ENCODE peak calls at places on chromosomes 3 and 15, in four cellular contexts. H is esophagus squamous epithelium, X is stomach, G is A673. Z is an unnamed sample. For H3K4me1, the result is how much of the 10 kb centered on the place peaks cover.

GRCh38 chr3:45992820-45993219 is 2.8 kb downstream of the FYCO1 start:
- DNase-seq in H (no peak), X (no peak), G (no peak), Z (no peak)

GRCh38 chr15:49154799-49155109 is 645 bp downstream of the COPS2 start:
- DNase-seq in G (no peak), H (no peak), X (no peak), Z (no peak)

GRCh38 chr3:70982700-70983140 is 600.8 kb downstream of the FOXP1 start:
- DNase-seq in G (no peak), X (peak), H (no peak), Z (no peak)

GRCh38 chr3:133021206-133021605 is 17.0 kb upstream of the TMEM108 start:
- DNase-seq in H (no peak), X (no peak), G (no peak), Z (no peak)

GRCh38 chr15:42360535-42361112 is 1.3 kb downstream of the CAPN3 start:
- DNase-seq in X (no peak), G (no peak), H (no peak), Z (no peak)

GRCh38 chr3:63878394-63879089 is 14.9 kb downstream of the ATXN7 start:
- DNase-seq in X (no peak), G (no peak), H (no peak), Z (no peak)

GRCh38 chr3:64440498-64440897 is 215.2 kb upstream of the PRICKLE2 start:
- DNase-seq in X (peak), G (no peak), H (no peak), Z (peak)

GRCh38 chr3:190617185-190617584 is 103.3 kb downstream of the IL1RAP start:
- DNase-seq in X (no peak), H (peak), G (no peak), Z (peak)

GRCh38 chr3:193711964-193712598 is 119.1 kb downstream of the OPA1 start:
- DNase-seq in G (no peak), H (no peak), X (no peak), Z (peak)

GRCh38 chr15:90901799-90902655 is 1.1 kb upstream of the MAN2A2 start:
- DNase-seq in X (peak), H (no peak), G (peak), Z (peak)

GRCh38 chr3:176919836-176920760 is 277.2 kb downstream of the TBL1XR1 start:
- DNase-seq in G (no peak), H (no peak), X (no peak), Z (no peak)

GRCh38 chr3:23161896-23162570 is 41.1 kb upstream of the UBE2E2 start:
- DNase-seq in H (no peak), G (no peak), X (no peak), Z (no peak)

GRCh38 chr3:46909535-46910161 is 32.1 kb downstream of the PTH1R start:
- DNase-seq in X (peak), H (no peak), G (peak), Z (peak)

GRCh38 chr3:76436895-76437294 is 603.0 kb upstream of the ROBO2 start:
- DNase-seq in G (no peak), H (no peak), X (no peak), Z (no peak)

GRCh38 chr3:45988804-45989203 is 6.8 kb downstream of the FYCO1 start:
- DNase-seq in X (no peak), G (no peak), H (no peak), Z (no peak)

GRCh38 chr15:38667875-38668274 is 103.3 kb upstream of the RASGRP1 start:
- DNase-seq in H (no peak), X (no peak), G (peak), Z (no peak)

DNA sequence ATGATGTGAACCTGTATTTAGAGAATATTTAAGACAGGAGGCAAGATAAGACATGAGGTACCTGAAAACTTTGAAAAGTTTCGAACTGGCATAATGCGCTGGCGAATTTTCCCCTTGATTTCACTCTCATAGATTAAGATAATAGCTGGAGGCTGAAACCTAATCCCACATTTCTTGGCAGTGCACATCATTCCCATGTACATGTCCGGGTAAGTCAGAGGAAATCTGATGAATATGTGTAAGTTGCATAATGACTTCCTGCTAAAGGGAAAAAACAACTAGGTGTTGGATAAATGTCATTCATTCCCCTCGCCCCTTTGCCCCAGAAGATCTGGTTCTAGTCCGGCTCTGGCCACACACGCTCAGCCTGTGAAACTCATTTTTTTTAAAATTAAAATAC is 3.6 kb downstream of the CEP19 start:
- DNase-seq in H (no peak), G (peak), X (no peak), Z (no peak)
- TF ChIP-seq CTCF in H (no peak), G (no peak), X (no peak), Z (no peak)

GRCh38 chr15:74214324-74215021 is 11.9 kb upstream of the STRA6 start:
- DNase-seq in G (no peak), H (no peak), X (no peak), Z (no peak)
- H3K4me3 ChIP-seq in G (no peak), H (no peak), X (no peak), Z (no peak)

GRCh38 chr3:129016725-129017530 is 15.8 kb downstream of the EFCC1 start:
- DNase-seq in X (no peak), H (no peak), G (no peak), Z (no peak)

GRCh38 chr3:129014148-129014547 is 13.0 kb downstream of the EFCC1 start:
- DNase-seq in G (no peak), H (no peak), X (no peak), Z (no peak)

GRCh38 chr3:129014793-129015345 is 13.8 kb downstream of the EFCC1 start:
- DNase-seq in G (no peak), X (no peak), H (no peak), Z (no peak)

GRCh38 chr3:129016366-129016724 is 15.2 kb downstream of the EFCC1 start:
- DNase-seq in G (no peak), X (peak), H (no peak), Z (no peak)

DNA sequence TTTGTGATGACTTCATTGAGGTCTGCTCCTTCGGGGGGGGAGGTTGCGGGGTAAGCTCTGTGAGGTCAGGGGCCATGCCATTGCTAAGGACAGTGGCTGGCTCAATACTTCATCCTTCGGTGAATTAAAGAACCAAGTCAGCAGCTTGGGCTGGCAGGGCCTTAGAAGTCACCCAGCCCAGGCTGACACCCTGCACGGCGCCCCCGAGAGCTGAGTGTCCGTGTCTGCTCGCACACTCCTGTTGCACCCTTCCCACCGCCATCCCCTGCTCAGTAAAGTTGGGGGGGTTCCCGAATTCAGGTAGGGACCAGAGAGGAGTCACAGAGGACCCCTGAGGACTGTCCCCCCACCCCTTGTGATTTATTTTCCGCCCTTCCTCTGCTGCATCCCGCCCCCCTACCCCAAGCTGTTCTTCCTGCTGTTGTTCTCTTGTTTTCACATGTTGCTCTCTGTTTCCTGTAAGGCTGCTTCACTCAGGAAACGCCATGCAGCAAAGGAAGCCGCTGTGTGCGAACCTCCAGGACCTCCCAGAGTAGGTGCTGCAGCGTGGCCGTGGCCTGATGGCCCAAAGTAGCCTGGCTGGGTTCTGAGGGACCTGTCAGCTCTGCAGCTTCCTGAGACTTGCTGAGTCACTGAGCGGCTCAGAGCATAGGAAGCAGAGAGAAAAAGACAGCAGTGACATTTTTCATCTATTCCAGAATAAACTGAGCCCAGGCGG is 14.4 kb downstream of the EFCC1 start:
- DNase-seq in H (no peak), G (no peak), X (no peak), Z (no peak)
- H3K4me1 ChIP-seq in H (under half), G (under half), X (under half), Z (under half)

DNA sequence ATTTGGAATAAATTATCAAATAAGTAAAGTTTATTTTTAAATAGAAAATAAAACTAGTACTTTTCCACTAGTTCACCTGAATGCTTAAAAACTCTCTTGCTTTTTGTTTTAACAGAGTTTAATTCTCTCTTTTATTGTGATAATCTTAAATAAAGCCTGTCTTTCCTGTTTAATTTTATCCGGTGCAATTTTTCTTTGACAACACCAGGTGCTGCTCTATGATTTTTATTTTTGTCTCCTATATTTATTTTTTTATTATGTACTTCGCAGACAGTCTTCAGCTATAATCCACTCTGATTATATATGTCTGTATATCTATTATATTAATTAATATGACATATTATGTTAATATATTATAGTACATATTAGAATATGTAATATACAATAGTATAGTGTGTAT is 1293.0 kb upstream of the EPHA6 start:
- DNase-seq in X (no peak), G (no peak), H (no peak), Z (no peak)
- TF ChIP-seq CTCF in X (no peak), G (no peak), H (no peak), Z (no peak)

DNA sequence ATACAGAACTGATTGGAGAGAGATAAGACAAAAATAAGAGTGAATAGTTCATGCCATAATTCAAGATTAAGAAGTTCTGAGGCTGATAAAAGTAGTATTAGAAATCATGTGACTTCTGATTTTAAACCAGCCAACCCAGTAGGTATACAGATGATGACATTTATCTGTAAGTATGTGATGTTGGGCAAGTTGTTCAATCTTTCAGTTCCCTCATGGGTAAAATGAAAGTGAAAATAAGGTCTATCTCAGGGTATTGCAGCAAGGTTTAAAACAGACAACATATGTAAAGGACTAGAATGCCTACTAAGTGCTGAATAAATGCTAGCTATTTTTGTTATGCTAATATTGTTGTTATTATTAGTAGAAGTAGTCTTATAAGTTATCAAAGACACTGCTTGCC is 1055.7 kb downstream of the NAALADL2 start:
- DNase-seq in G (no peak), H (no peak), X (no peak), Z (no peak)
- H3K4me3 ChIP-seq in G (no peak), H (no peak), X (no peak), Z (no peak)

GRCh38 chr3:114590309-114591047 is 296.6 kb downstream of the TIGIT start:
- DNase-seq in X (no peak), H (no peak), G (no peak), Z (no peak)

GRCh38 chr3:114584734-114585371 is 291.0 kb downstream of the TIGIT start:
- DNase-seq in X (no peak), H (no peak), G (peak), Z (no peak)

GRCh38 chr3:114586119-114586518 is 292.3 kb downstream of the TIGIT start:
- DNase-seq in X (no peak), H (no peak), G (no peak), Z (no peak)

GRCh38 chr3:114585687-114586086 is 291.9 kb downstream of the TIGIT start:
- DNase-seq in X (no peak), G (no peak), H (no peak), Z (no peak)

DNA sequence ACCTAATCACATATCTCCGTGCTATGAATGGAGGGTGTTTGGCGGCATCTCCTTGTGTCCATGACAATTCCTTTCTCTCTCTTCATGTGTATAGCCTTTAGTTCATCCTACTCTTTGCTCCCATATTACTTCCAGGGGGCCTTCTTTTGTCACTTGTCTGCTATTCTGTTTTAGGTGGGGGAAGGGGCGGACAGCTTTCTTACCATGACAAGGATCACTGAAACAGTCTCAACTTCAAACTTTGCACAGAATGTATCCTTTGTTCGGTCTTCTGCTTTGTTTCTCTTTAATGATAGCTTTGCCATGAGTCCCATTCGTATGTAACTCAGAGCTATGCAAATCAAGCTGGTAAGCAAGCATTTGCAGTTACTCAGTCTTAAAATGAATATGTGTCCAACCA is 294.1 kb downstream of the TIGIT start:
- DNase-seq in G (no peak), H (no peak), X (no peak), Z (no peak)
- H3K4me1 ChIP-seq in G (under half), H (under half), X (under half), Z (under half)

DNA sequence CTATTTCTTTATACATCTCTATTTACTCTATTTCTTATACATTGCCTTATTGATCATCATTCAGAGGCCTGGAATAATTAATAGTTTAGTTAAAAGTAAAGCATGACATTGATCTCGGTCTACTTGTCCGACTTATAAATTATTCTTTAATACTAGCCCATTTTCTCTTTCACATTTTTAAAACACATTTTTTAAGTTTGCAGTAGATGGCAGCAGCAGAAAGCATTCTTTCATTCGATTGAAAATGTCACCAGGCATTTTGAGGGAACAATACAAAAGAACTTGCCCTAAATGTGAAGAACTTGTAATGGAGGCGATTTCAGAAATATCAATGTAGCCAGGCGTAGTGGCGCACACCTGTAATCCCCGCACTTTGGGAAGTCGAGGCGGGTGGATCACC is 15.5 kb upstream of the MAP3K13 start:
- DNase-seq in H (no peak), G (no peak), X (no peak), Z (no peak)
- TF ChIP-seq CTCF in H (no peak), G (no peak), X (no peak), Z (no peak)